ENCODE peak calls at places on chromosomes 7 and 10, in nine cellular contexts. One of them, this sample, is unnamed.

GRCh38 chr7:28813238-28813962 is 144.7 kb downstream of the TRIL start:
- DNase-seq in LoVo: no peak
- DNase-seq in GM04504: no peak
- DNase-seq in SJSA1: no peak
- DNase-seq in mesenteric fat pad: no peak
- DNase-seq in stomach: no peak
- DNase-seq in caudate nucleus: no peak
- DNase-seq in left cardiac atrium: no peak
- DNase-seq in NCI-H2171 treated with DMSO at 0.1 percent for 48 hours: peak
- DNase-seq in this sample: no peak

GRCh38 chr7:5396999-5397656 is 26.5 kb downstream of the TNRC18 start:
- DNase-seq in LoVo: peak
- DNase-seq in GM04504: peak
- DNase-seq in SJSA1: no peak
- DNase-seq in mesenteric fat pad: peak
- DNase-seq in stomach: peak
- DNase-seq in caudate nucleus: peak
- DNase-seq in left cardiac atrium: peak
- DNase-seq in NCI-H2171 treated with DMSO at 0.1 percent for 48 hours: no peak
- DNase-seq in this sample: peak

GRCh38 chr7:140260338-140260737 is 83.6 kb upstream of the KDM7A start:
- DNase-seq in LoVo: no peak
- DNase-seq in GM04504: no peak
- DNase-seq in SJSA1: no peak
- DNase-seq in mesenteric fat pad: peak
- DNase-seq in stomach: no peak
- DNase-seq in caudate nucleus: no peak
- DNase-seq in left cardiac atrium: no peak
- DNase-seq in NCI-H2171 treated with DMSO at 0.1 percent for 48 hours: no peak
- DNase-seq in this sample: no peak

GRCh38 chr7:38574121-38574520 is 57.1 kb downstream of the AMPH start:
- DNase-seq in LoVo: no peak
- DNase-seq in GM04504: peak
- DNase-seq in SJSA1: no peak
- DNase-seq in mesenteric fat pad: no peak
- DNase-seq in stomach: no peak
- DNase-seq in caudate nucleus: no peak
- DNase-seq in left cardiac atrium: no peak
- DNase-seq in NCI-H2171 treated with DMSO at 0.1 percent for 48 hours: peak
- DNase-seq in this sample: peak

GRCh38 chr10:61898435-61898778 is 3.1 kb upstream of the ARID5B start:
- DNase-seq in LoVo: peak
- DNase-seq in GM04504: no peak
- DNase-seq in SJSA1: peak
- DNase-seq in mesenteric fat pad: no peak
- DNase-seq in stomach: no peak
- DNase-seq in caudate nucleus: no peak
- DNase-seq in left cardiac atrium: no peak
- DNase-seq in NCI-H2171 treated with DMSO at 0.1 percent for 48 hours: peak
- DNase-seq in this sample: no peak

GRCh38 chr7:46360811-46361210 is 439.7 kb upstream of the IGFBP3 start:
- DNase-seq in LoVo: peak
- DNase-seq in GM04504: no peak
- DNase-seq in SJSA1: no peak
- DNase-seq in mesenteric fat pad: no peak
- DNase-seq in stomach: no peak
- DNase-seq in caudate nucleus: no peak
- DNase-seq in left cardiac atrium: no peak
- DNase-seq in NCI-H2171 treated with DMSO at 0.1 percent for 48 hours: no peak
- DNase-seq in this sample: no peak

GRCh38 chr7:78345979-78346378 is 547.4 kb downstream of the PHTF2 start:
- DNase-seq in LoVo: no peak
- DNase-seq in GM04504: no peak
- DNase-seq in SJSA1: no peak
- DNase-seq in mesenteric fat pad: no peak
- DNase-seq in stomach: peak
- DNase-seq in caudate nucleus: no peak
- DNase-seq in left cardiac atrium: peak
- DNase-seq in NCI-H2171 treated with DMSO at 0.1 percent for 48 hours: no peak
- DNase-seq in this sample: no peak

GRCh38 chr7:31651800-31652326 is 35.2 kb upstream of the PPP1R17 start:
- DNase-seq in LoVo: no peak
- DNase-seq in GM04504: no peak
- DNase-seq in SJSA1: no peak
- DNase-seq in mesenteric fat pad: no peak
- DNase-seq in stomach: no peak
- DNase-seq in caudate nucleus: no peak
- DNase-seq in left cardiac atrium: no peak
- DNase-seq in NCI-H2171 treated with DMSO at 0.1 percent for 48 hours: no peak
- DNase-seq in this sample: no peak

GRCh38 chr10:76328348-76328747 is 896.9 kb downstream of the LRMDA start:
- DNase-seq in LoVo: no peak
- DNase-seq in GM04504: no peak
- DNase-seq in SJSA1: no peak
- DNase-seq in mesenteric fat pad: no peak
- DNase-seq in stomach: no peak
- DNase-seq in caudate nucleus: no peak
- DNase-seq in left cardiac atrium: no peak
- DNase-seq in NCI-H2171 treated with DMSO at 0.1 percent for 48 hours: no peak
- DNase-seq in this sample: no peak

GRCh38 chr10:132507956-132508490 is 29.6 kb upstream of the INPP5A start:
- DNase-seq in LoVo: no peak
- DNase-seq in GM04504: no peak
- DNase-seq in SJSA1: no peak
- DNase-seq in mesenteric fat pad: peak
- DNase-seq in stomach: peak
- DNase-seq in caudate nucleus: no peak
- DNase-seq in left cardiac atrium: no peak
- DNase-seq in NCI-H2171 treated with DMSO at 0.1 percent for 48 hours: no peak
- DNase-seq in this sample: no peak

GRCh38 chr7:158958618-158959017 is 102.3 kb downstream of the DYNC2I1 start:
- DNase-seq in LoVo: no peak
- DNase-seq in GM04504: no peak
- DNase-seq in SJSA1: no peak
- DNase-seq in mesenteric fat pad: no peak
- DNase-seq in stomach: no peak
- DNase-seq in caudate nucleus: no peak
- DNase-seq in left cardiac atrium: no peak
- DNase-seq in NCI-H2171 treated with DMSO at 0.1 percent for 48 hours: no peak
- DNase-seq in this sample: no peak

This sample was measured in AG09309.